ENCODE peak calls at places on chromosome 7, in four cellular contexts. S is foreskin fibroblast, Z is epithelial cell of esophagus, B is AG09319. U is an unnamed sample.

GRCh38 chr7:129824291-129825004 is 128.3 kb downstream of the UBE2H start:
- DNase-seq in S (no peak), Z (no peak), B (no peak), U (no peak)

GRCh38 chr7:111357691-111358090 is 204.6 kb downstream of the IMMP2L start:
- DNase-seq in S (peak; percentile 84), Z (peak; percentile 86), B (peak; percentile 1), U (peak; percentile 28)

GRCh38 chr7:100655908-100656674 is at the start of gene ACTL6B:
- DNase-seq in S (peak; percentile 66), Z (peak; percentile 41), B (no peak), U (no peak)

GRCh38 chr7:106775552-106775936 is 89.5 kb upstream of the PIK3CG start:
- DNase-seq in S (peak; percentile 88), Z (peak; percentile 80), B (no peak), U (no peak)

GRCh38 chr7:3597243-3597642 is 296.2 kb downstream of the SDK1 start:
- DNase-seq in S (no peak), Z (no peak), B (no peak), U (no peak)

GRCh38 chr7:74027683-74028320 is at the start of gene ELN:
- DNase-seq in S (peak; percentile 49), Z (no peak), B (peak; percentile 53), U (no peak)

GRCh38 chr7:131015131-131015954 is 281.3 kb upstream of the KLF14 start:
- DNase-seq in S (peak; percentile 72), Z (peak; percentile 45), B (no peak), U (no peak)

GRCh38 chr7:22361795-22362194 is 4.8 kb upstream of the RAPGEF5 start:
- DNase-seq in S (peak; percentile 22), Z (peak; percentile 92), B (no peak), U (no peak)

GRCh38 chr7:101402081-101402779 is 39.6 kb downstream of the COL26A1 start:
- DNase-seq in S (peak; percentile 84), Z (peak; percentile 11), B (peak; percentile 52), U (peak; percentile 86)

GRCh38 chr7:141557360-141557759 is 6.2 kb downstream of the AGK start:
- DNase-seq in S (no peak), Z (no peak), B (no peak), U (no peak)

GRCh38 chr7:54985405-54986360 is 33.1 kb upstream of the EGFR start:
- DNase-seq in S (peak; percentile 97), Z (peak; percentile 92), B (peak; percentile 61), U (no peak)

GRCh38 chr7:151927011-151927410 is 29.2 kb upstream of the GALNTL5 start:
- DNase-seq in S (no peak), Z (no peak), B (no peak), U (no peak)

GRCh38 chr7:36985866-36986402 is 261.6 kb upstream of the AOAH start:
- DNase-seq in S (no peak), Z (no peak), B (no peak), U (no peak)

GRCh38 chr7:37738338-37738737 is 54.8 kb downstream of the GPR141 start:
- DNase-seq in S (no peak), Z (no peak), B (no peak), U (no peak)

GRCh38 chr7:42014625-42015412 is 222.2 kb downstream of the GLI3 start:
- DNase-seq in S (peak; percentile 66), Z (peak; percentile 61), B (no peak), U (no peak)

GRCh38 chr7:78587443-78588044 is 789.0 kb downstream of the PHTF2 start:
- DNase-seq in S (peak; percentile 22), Z (peak; percentile 30), B (no peak), U (no peak)
- TF ChIP-seq CTCF in S (peak; percentile 22), Z (peak; percentile 44), B (peak; percentile 18), U (no peak)

GRCh38 chr7:134014935-134015334 is 112.2 kb upstream of the LRGUK start:
- DNase-seq in S (peak; percentile 9), Z (peak; percentile 36), B (no peak), U (no peak)

GRCh38 chr7:134016942-134017303 is 110.2 kb upstream of the LRGUK start:
- DNase-seq in S (no peak), Z (no peak), B (no peak), U (no peak)

GRCh38 chr7:134018321-134018720 is 108.8 kb upstream of the LRGUK start:
- DNase-seq in S (no peak), Z (no peak), B (no peak), U (no peak)

GRCh38 chr7:134019251-134019650 is 107.9 kb upstream of the LRGUK start:
- DNase-seq in S (no peak), Z (no peak), B (no peak), U (no peak)

GRCh38 chr7:134016223-134016941 is 110.8 kb upstream of the LRGUK start:
- DNase-seq in S (peak; percentile 41), Z (peak; percentile 45), B (no peak), U (no peak)
- TF ChIP-seq CTCF in S (peak; percentile 69), Z (peak; percentile 74), B (peak; percentile 75), U (peak; percentile 83)

DNA sequence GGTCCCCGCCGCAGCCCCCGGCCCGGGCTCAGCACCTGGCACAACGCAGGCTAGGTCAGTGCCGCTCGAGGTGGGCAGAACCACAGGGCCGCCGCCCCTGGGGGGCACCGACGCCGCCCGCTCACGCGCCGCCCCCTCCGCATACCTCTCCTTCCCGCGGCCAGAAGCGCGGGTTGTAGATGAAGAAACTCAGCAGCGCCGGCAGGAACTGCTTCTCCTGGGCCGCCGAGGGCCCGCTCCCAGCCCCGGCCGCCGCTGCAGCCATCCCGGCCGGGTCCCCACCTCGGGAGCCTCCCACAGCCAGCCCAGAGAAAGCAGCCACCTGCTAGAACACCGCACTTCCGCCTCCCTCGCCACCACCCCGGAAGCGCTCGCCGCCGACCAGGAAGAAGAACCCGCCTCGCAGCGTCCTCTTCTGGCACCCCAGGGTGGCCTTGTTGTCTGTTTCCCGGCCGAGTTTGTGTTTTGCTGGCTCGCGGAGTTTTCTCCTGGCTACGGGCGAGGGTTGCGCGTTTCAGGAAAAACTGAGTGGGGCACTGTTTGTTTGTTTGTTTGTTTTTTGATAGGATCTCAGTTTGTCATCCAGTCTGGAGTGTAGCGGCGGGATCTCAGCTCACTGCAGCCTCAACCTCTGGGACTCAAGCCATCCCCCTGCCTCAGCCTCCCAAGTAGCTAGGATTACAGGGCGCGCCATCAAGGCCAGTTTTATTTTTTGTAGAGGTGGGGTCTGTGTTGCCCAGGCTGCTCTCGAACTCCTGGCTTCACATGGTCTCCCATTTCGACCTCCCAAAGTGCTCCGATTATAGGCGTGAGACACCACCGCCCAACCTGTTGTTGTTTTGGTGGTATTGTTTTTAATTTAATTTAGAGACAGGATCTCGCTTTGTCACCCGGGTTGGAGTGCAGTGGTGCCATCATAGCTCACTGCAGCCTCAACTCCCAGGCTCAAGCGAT is 17.7 kb downstream of the OCM2 start:
- DNase-seq in S (peak; percentile 87), Z (peak; percentile 84), B (peak; percentile 25), U (peak; percentile 31)
- TF ChIP-seq CTCF in S (peak; percentile 33), Z (peak; percentile 52), B (peak; percentile 50), U (peak; percentile 43)

GRCh38 chr7:85186521-85187241 is at the start of gene SEMA3D:
- DNase-seq in S (peak; percentile 97), Z (peak; percentile 87), B (no peak), U (peak; percentile 48)

GRCh38 chr7:85186083-85186520 is 754 bp downstream of the SEMA3D start:
- DNase-seq in S (peak; percentile 72), Z (peak; percentile 36), B (no peak), U (peak; percentile 13)

GRCh38 chr7:85185355-85186082 is 1.3 kb downstream of the SEMA3D start:
- DNase-seq in S (peak; percentile 86), Z (peak; percentile 66), B (no peak), U (peak; percentile 18)

GRCh38 chr7:85191383-85191782 is 4.5 kb upstream of the SEMA3D start:
- DNase-seq in S (peak; percentile 44), Z (peak; percentile 56), B (no peak), U (no peak)
- TF ChIP-seq CTCF in S (peak; percentile 33), Z (peak; percentile 51), B (peak; percentile 38), U (peak; percentile 33)

U was measured in retinal pigment epithelial cell.